ENCODE peak calls at places on chromosomes 1 and 21, in six cellular contexts. One of them, this sample, is unnamed.

GRCh38 chr1:209434066-209434465 is 149.4 kb upstream of the CAMK1G start:
- DNase-seq in IMR-90: no peak
- DNase-seq in GM23248: peak; percentile 72
- DNase-seq in K562: no peak
- DNase-seq in neural progenitor cell: no peak
- DNase-seq in NT2/D1: no peak
- DNase-seq in this sample: no peak

GRCh38 chr1:155942578-155943141 is 1.2 kb downstream of the RXFP4 start:
- DNase-seq in IMR-90: no peak
- DNase-seq in GM23248: peak; percentile 23
- DNase-seq in K562: no peak
- DNase-seq in neural progenitor cell: no peak
- DNase-seq in NT2/D1: no peak
- DNase-seq in this sample: no peak

GRCh38 chr21:15722591-15723324 is 7.0 kb upstream of the USP25 start:
- DNase-seq in IMR-90: no peak
- DNase-seq in GM23248: no peak
- DNase-seq in K562: no peak
- DNase-seq in neural progenitor cell: no peak
- DNase-seq in NT2/D1: no peak
- DNase-seq in this sample: no peak

GRCh38 chr1:195376190-195376589 is 1232.0 kb downstream of the KCNT2 start:
- DNase-seq in IMR-90: peak; percentile 1
- DNase-seq in GM23248: peak; percentile 30
- DNase-seq in K562: peak; percentile 2
- DNase-seq in neural progenitor cell: no peak
- DNase-seq in NT2/D1: no peak
- DNase-seq in this sample: no peak

GRCh38 chr1:115545096-115545720 is 96.6 kb upstream of the VANGL1 start:
- DNase-seq in IMR-90: no peak
- DNase-seq in GM23248: peak; percentile 12
- DNase-seq in K562: no peak
- DNase-seq in neural progenitor cell: no peak
- DNase-seq in NT2/D1: no peak
- DNase-seq in this sample: no peak

GRCh38 chr1:60540176-60540575 is 466.6 kb upstream of the C1orf87 start:
- DNase-seq in IMR-90: no peak
- DNase-seq in GM23248: no peak
- DNase-seq in K562: no peak
- DNase-seq in neural progenitor cell: no peak
- DNase-seq in NT2/D1: no peak
- DNase-seq in this sample: no peak

GRCh38 chr1:7657287-7658126 is 113.6 kb upstream of the VAMP3 start:
- DNase-seq in IMR-90: no peak
- DNase-seq in GM23248: no peak
- DNase-seq in K562: no peak
- DNase-seq in neural progenitor cell: no peak
- DNase-seq in NT2/D1: no peak
- DNase-seq in this sample: no peak

GRCh38 chr21:20004353-20004752 is 993.9 kb upstream of the NCAM2 start:
- DNase-seq in IMR-90: no peak
- DNase-seq in GM23248: no peak
- DNase-seq in K562: no peak
- DNase-seq in neural progenitor cell: no peak
- DNase-seq in NT2/D1: no peak
- DNase-seq in this sample: no peak

GRCh38 chr1:22591576-22591975 is 28.3 kb downstream of the EPHA8 start:
- DNase-seq in IMR-90: no peak
- DNase-seq in GM23248: no peak
- DNase-seq in K562: no peak
- DNase-seq in neural progenitor cell: no peak
- DNase-seq in NT2/D1: no peak
- DNase-seq in this sample: no peak

GRCh38 chr1:9180077-9180819 is 51.3 kb upstream of the GPR157 start:
- DNase-seq in IMR-90: peak; percentile 62
- DNase-seq in GM23248: peak; percentile 44
- DNase-seq in K562: no peak
- DNase-seq in neural progenitor cell: no peak
- DNase-seq in NT2/D1: no peak
- DNase-seq in this sample: no peak

GRCh38 chr1:40708750-40709099 is 17.2 kb downstream of the NFYC start:
- DNase-seq in IMR-90: peak; percentile 91
- DNase-seq in GM23248: peak; percentile 89
- DNase-seq in K562: no peak
- DNase-seq in neural progenitor cell: peak; percentile 89
- DNase-seq in NT2/D1: peak; percentile 48
- DNase-seq in this sample: no peak

DNA sequence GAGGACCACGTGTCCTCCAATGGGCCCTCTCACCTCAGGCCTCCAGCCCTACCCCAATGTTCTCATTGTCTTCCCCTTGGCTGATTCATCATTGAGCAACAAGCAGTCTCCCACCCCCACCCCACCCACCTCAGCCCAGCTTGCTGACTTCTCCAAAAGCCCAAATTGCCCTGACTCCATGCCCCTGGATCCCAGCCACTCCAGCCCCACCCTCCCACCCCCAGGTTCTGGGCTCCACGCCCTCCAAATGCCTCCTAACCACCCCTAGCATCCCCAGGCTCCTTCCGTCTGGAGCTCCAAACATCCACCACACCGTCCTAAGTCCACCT is 1.9 kb downstream of the S100A16 start:
- DNase-seq in IMR-90: no peak
- DNase-seq in GM23248: peak; percentile 84
- DNase-seq in K562: no peak
- DNase-seq in neural progenitor cell: no peak
- DNase-seq in NT2/D1: no peak
- DNase-seq in this sample: no peak
- H3K4me3 ChIP-seq in IMR-90: peak overlapping the region; percentile 96
- H3K4me3 ChIP-seq in GM23248: peak overlapping the region; percentile 96
- H3K4me3 ChIP-seq in K562: no peak overlapping the region
- H3K4me3 ChIP-seq in neural progenitor cell: no peak overlapping the region
- H3K4me3 ChIP-seq in NT2/D1: no peak overlapping the region
- H3K4me3 ChIP-seq in this sample: no peak overlapping the region

DNA sequence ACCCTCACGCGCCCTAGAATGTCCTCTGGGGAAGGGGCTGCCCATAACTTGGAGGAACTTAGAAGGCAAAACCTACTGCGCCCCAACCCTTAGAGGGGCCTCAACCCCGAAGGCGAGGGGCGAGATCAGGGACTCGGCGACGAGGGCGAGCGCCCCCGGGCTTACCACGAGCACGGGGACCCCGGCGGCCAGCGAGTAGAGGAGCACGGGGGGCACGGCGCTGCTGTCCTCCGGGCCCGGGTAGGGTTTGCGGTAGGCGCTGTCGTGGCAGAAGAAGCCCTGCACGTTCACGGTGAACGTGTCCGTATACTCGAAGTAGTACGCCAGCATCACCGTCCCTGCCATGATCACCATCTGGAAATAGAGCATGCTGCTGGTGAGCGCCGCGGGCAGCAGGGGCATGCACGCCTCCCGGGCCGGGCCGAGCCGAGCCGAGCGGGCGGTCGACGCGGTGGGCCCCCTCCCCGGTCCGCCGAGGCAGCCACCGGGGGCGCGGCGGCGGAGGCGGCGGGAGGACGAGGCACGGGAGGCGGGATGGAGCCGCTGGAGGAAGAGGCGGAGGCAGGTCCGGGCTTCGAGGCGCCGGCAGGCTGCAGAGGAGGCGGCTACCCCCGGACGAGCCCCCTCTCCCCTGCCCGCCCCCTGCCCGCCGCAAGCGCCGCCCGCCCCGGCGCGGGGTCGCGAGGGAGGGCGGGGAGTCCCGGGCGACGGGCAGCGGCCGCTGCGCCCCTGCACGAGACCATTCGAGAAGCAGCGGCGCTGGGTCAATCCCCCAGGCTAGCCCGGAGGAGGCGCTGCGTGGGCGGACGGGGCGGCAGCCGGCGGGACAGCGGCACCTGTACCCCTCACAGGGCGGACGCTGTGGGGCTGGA is at the start of gene PLPPR5:
- DNase-seq in IMR-90: peak; percentile 19
- DNase-seq in GM23248: peak; percentile 68
- DNase-seq in K562: no peak
- DNase-seq in neural progenitor cell: peak; percentile 83
- DNase-seq in NT2/D1: no peak
- DNase-seq in this sample: no peak
- H3K9ac ChIP-seq in IMR-90: no peak within 1 kb of the TSS
- H3K9ac ChIP-seq in GM23248: no peak within 1 kb of the TSS
- H3K9ac ChIP-seq in K562: no peak within 1 kb of the TSS
- H3K9ac ChIP-seq in neural progenitor cell: no peak within 1 kb of the TSS
- H3K9ac ChIP-seq in NT2/D1: peak within 1 kb of the TSS; percentile 80
- H3K9ac ChIP-seq in this sample: no peak within 1 kb of the TSS

GRCh38 chr21:35428489-35428888 is 379.4 kb upstream of the RUNX1 start:
- DNase-seq in IMR-90: no peak
- DNase-seq in GM23248: peak; percentile 48
- DNase-seq in K562: no peak
- DNase-seq in neural progenitor cell: peak; percentile 52
- DNase-seq in NT2/D1: no peak
- DNase-seq in this sample: peak; percentile 94

GRCh38 chr21:35430260-35430659 is 381.2 kb upstream of the RUNX1 start:
- DNase-seq in IMR-90: no peak
- DNase-seq in GM23248: no peak
- DNase-seq in K562: no peak
- DNase-seq in neural progenitor cell: no peak
- DNase-seq in NT2/D1: no peak
- DNase-seq in this sample: no peak

GRCh38 chr21:35428041-35428400 is 378.9 kb upstream of the RUNX1 start:
- DNase-seq in IMR-90: peak; percentile 35
- DNase-seq in GM23248: peak; percentile 69
- DNase-seq in K562: no peak
- DNase-seq in neural progenitor cell: no peak
- DNase-seq in NT2/D1: no peak
- DNase-seq in this sample: no peak

GRCh38 chr21:35427320-35428040 is 378.4 kb upstream of the RUNX1 start:
- DNase-seq in IMR-90: no peak
- DNase-seq in GM23248: peak; percentile 62
- DNase-seq in K562: no peak
- DNase-seq in neural progenitor cell: no peak
- DNase-seq in NT2/D1: no peak
- DNase-seq in this sample: no peak

GRCh38 chr21:35428927-35429326 is 379.8 kb upstream of the RUNX1 start:
- DNase-seq in IMR-90: no peak
- DNase-seq in GM23248: peak; percentile 27
- DNase-seq in K562: no peak
- DNase-seq in neural progenitor cell: no peak
- DNase-seq in NT2/D1: no peak
- DNase-seq in this sample: no peak
- H3K4me3 ChIP-seq in IMR-90: no peak overlapping the region
- H3K4me3 ChIP-seq in GM23248: peak overlapping the region; percentile 12
- H3K4me3 ChIP-seq in K562: no peak overlapping the region
- H3K4me3 ChIP-seq in neural progenitor cell: no peak overlapping the region
- H3K4me3 ChIP-seq in NT2/D1: no peak overlapping the region
- H3K4me3 ChIP-seq in this sample: no peak overlapping the region

GRCh38 chr1:153539395-153540093 is 1.2 kb downstream of the S100A5 start:
- DNase-seq in IMR-90: no peak
- DNase-seq in GM23248: no peak
- DNase-seq in K562: no peak
- DNase-seq in neural progenitor cell: no peak
- DNase-seq in NT2/D1: no peak
- DNase-seq in this sample: no peak

GRCh38 chr1:153536618-153537375 is 1.0 kb upstream of the S100A6 start:
- DNase-seq in IMR-90: no peak
- DNase-seq in GM23248: no peak
- DNase-seq in K562: no peak
- DNase-seq in neural progenitor cell: no peak
- DNase-seq in NT2/D1: no peak
- DNase-seq in this sample: no peak

GRCh38 chr1:153537376-153537730 is 1.6 kb upstream of the S100A6 start:
- DNase-seq in IMR-90: no peak
- DNase-seq in GM23248: no peak
- DNase-seq in K562: no peak
- DNase-seq in neural progenitor cell: no peak
- DNase-seq in NT2/D1: no peak
- DNase-seq in this sample: no peak

GRCh38 chr1:153540394-153541361 is at the start of gene S100A5:
- DNase-seq in IMR-90: peak; percentile 55
- DNase-seq in GM23248: peak; percentile 71
- DNase-seq in K562: peak; percentile 58
- DNase-seq in neural progenitor cell: peak; percentile 1
- DNase-seq in NT2/D1: no peak
- DNase-seq in this sample: peak; percentile 88

DNA sequence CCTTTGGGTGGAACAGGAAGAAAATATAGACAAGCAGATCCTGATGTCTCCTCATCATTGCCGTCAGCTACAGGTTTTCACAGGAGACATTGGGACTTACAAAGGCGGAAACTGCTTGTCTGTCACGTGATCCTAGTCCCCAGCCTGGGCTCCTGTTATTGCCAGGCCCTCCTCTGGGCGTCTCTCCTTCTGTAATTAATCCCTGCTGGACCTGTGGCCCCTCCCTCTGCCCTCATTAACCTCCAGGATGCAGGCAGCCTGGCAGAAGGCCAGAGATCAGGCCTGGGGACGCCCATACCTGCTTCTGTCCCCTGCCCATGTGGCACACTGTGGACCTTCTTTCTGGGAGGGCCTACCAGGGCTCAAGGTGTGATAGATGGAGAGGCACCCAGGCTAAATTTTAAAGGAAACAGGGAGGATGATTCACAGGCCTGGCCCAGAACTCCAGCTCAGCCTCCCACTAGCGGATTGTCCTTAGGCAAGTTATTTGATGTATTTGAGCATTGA is 2.4 kb downstream of the S100A5 start:
- DNase-seq in IMR-90: peak; percentile 43
- DNase-seq in GM23248: peak; percentile 76
- DNase-seq in K562: peak; percentile 86
- DNase-seq in neural progenitor cell: peak; percentile 79
- DNase-seq in NT2/D1: peak; percentile 65
- DNase-seq in this sample: no peak
- H3K9ac ChIP-seq in IMR-90: no peak overlapping the region
- H3K9ac ChIP-seq in GM23248: peak overlapping the region; percentile 8
- H3K9ac ChIP-seq in K562: peak overlapping the region; percentile 41
- H3K9ac ChIP-seq in neural progenitor cell: no peak overlapping the region
- H3K9ac ChIP-seq in NT2/D1: no peak overlapping the region
- H3K9ac ChIP-seq in this sample: no peak overlapping the region

GRCh38 chr21:33231526-33231925 is 1.8 kb downstream of the IFNAR2 start:
- DNase-seq in IMR-90: no peak
- DNase-seq in GM23248: no peak
- DNase-seq in K562: no peak
- DNase-seq in neural progenitor cell: no peak
- DNase-seq in NT2/D1: no peak
- DNase-seq in this sample: no peak
- H3K4me3 ChIP-seq in IMR-90: no peak overlapping the region
- H3K4me3 ChIP-seq in GM23248: peak overlapping the region; percentile 93
- H3K4me3 ChIP-seq in K562: no peak overlapping the region
- H3K4me3 ChIP-seq in neural progenitor cell: peak overlapping the region; percentile 92
- H3K4me3 ChIP-seq in NT2/D1: no peak overlapping the region
- H3K4me3 ChIP-seq in this sample: peak overlapping the region; percentile 86

GRCh38 chr1:31955917-31956736 is 18.0 kb upstream of the PTP4A2 start:
- DNase-seq in IMR-90: peak; percentile 100
- DNase-seq in GM23248: peak; percentile 99
- DNase-seq in K562: peak; percentile 97
- DNase-seq in neural progenitor cell: peak; percentile 50
- DNase-seq in NT2/D1: no peak
- DNase-seq in this sample: peak; percentile 80
- H3K9ac ChIP-seq in IMR-90: peak overlapping the region; percentile 85
- H3K9ac ChIP-seq in GM23248: peak overlapping the region; percentile 95
- H3K9ac ChIP-seq in K562: peak overlapping the region; percentile 75
- H3K9ac ChIP-seq in neural progenitor cell: no peak overlapping the region
- H3K9ac ChIP-seq in NT2/D1: peak overlapping the region; percentile 38
- H3K9ac ChIP-seq in this sample: peak overlapping the region; percentile 25

DNA sequence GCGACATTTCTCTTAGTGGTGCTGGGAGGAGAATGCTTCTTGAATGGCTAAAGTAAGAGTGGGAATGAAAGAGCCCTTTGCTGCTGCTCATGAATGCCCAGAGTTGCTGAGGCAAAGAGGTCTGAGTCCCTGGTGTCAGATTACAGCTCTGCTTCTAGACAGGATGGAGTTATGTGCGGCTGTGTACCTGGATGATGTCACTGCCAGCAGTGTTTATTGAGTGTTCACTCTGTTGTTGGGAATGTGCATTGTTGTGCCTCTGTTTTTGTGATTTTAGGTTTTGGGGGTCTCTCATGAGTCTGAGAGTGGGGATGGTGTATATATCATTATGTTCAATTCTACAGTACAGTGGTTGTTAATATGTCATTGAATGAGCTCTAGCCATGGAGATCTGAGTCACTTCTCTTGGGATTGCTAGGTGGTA is 2.7 kb downstream of the CDC14A start:
- DNase-seq in IMR-90: peak; percentile 66
- DNase-seq in GM23248: no peak
- DNase-seq in K562: peak; percentile 78
- DNase-seq in neural progenitor cell: peak; percentile 80
- DNase-seq in NT2/D1: no peak
- DNase-seq in this sample: no peak
- H3K4me3 ChIP-seq in IMR-90: no peak overlapping the region
- H3K4me3 ChIP-seq in GM23248: no peak overlapping the region
- H3K4me3 ChIP-seq in K562: no peak overlapping the region
- H3K4me3 ChIP-seq in neural progenitor cell: peak overlapping the region; percentile 93
- H3K4me3 ChIP-seq in NT2/D1: no peak overlapping the region
- H3K4me3 ChIP-seq in this sample: no peak overlapping the region

This sample was measured in DND-41.